ENCODE peak calls at places on chromosome 16, in eight cellular contexts. One of them, this sample, is unnamed.

GRCh38 chr16:74213372-74213771 is 83.2 kb upstream of the PSMD7 start:
- DNase-seq in heart right ventricle: no peak
- DNase-seq in A673: no peak
- DNase-seq in NCI-H82: no peak
- DNase-seq in HEK293T: no peak
- DNase-seq in activated naive CD8-positive, alpha-beta T cell treated with anti-CD3 and anti-CD28 coated beads for 36 hours: no peak
- DNase-seq in NCI-H1436 treated with DMSO at 0.1 percent for 48 hours: no peak
- DNase-seq in GM04504: no peak
- DNase-seq in this sample: no peak

GRCh38 chr16:87006021-87006420 is 311.2 kb downstream of the C16orf95 start:
- DNase-seq in heart right ventricle: no peak
- DNase-seq in A673: no peak
- DNase-seq in NCI-H82: no peak
- DNase-seq in HEK293T: no peak
- DNase-seq in activated naive CD8-positive, alpha-beta T cell treated with anti-CD3 and anti-CD28 coated beads for 36 hours: no peak
- DNase-seq in NCI-H1436 treated with DMSO at 0.1 percent for 48 hours: no peak
- DNase-seq in GM04504: no peak
- DNase-seq in this sample: no peak

GRCh38 chr16:88531931-88532433 is 38.2 kb upstream of the ZC3H18 start:
- DNase-seq in heart right ventricle: no peak
- DNase-seq in A673: no peak
- DNase-seq in NCI-H82: no peak
- DNase-seq in HEK293T: no peak
- DNase-seq in activated naive CD8-positive, alpha-beta T cell treated with anti-CD3 and anti-CD28 coated beads for 36 hours: no peak
- DNase-seq in NCI-H1436 treated with DMSO at 0.1 percent for 48 hours: no peak
- DNase-seq in GM04504: no peak
- DNase-seq in this sample: no peak

GRCh38 chr16:50640391-50640790 is 40.7 kb downstream of the SNX20 start:
- DNase-seq in heart right ventricle: no peak
- DNase-seq in A673: no peak
- DNase-seq in NCI-H82: no peak
- DNase-seq in HEK293T: no peak
- DNase-seq in activated naive CD8-positive, alpha-beta T cell treated with anti-CD3 and anti-CD28 coated beads for 36 hours: no peak
- DNase-seq in NCI-H1436 treated with DMSO at 0.1 percent for 48 hours: no peak
- DNase-seq in GM04504: no peak
- DNase-seq in this sample: no peak

GRCh38 chr16:12201863-12202262 is 225.3 kb downstream of the SNX29 start:
- DNase-seq in heart right ventricle: no peak
- DNase-seq in A673: no peak
- DNase-seq in NCI-H82: no peak
- DNase-seq in HEK293T: no peak
- DNase-seq in activated naive CD8-positive, alpha-beta T cell treated with anti-CD3 and anti-CD28 coated beads for 36 hours: no peak
- DNase-seq in NCI-H1436 treated with DMSO at 0.1 percent for 48 hours: no peak
- DNase-seq in GM04504: no peak
- DNase-seq in this sample: no peak

GRCh38 chr16:56861756-56862155 is 3.3 kb upstream of the SLC12A3 start:
- DNase-seq in heart right ventricle: no peak
- DNase-seq in A673: no peak
- DNase-seq in NCI-H82: peak
- DNase-seq in HEK293T: no peak
- DNase-seq in activated naive CD8-positive, alpha-beta T cell treated with anti-CD3 and anti-CD28 coated beads for 36 hours: no peak
- DNase-seq in NCI-H1436 treated with DMSO at 0.1 percent for 48 hours: no peak
- DNase-seq in GM04504: no peak
- DNase-seq in this sample: no peak

GRCh38 chr16:74035816-74036215 is 260.8 kb upstream of the PSMD7 start:
- DNase-seq in heart right ventricle: no peak
- DNase-seq in A673: peak
- DNase-seq in NCI-H82: peak
- DNase-seq in HEK293T: peak
- DNase-seq in activated naive CD8-positive, alpha-beta T cell treated with anti-CD3 and anti-CD28 coated beads for 36 hours: no peak
- DNase-seq in NCI-H1436 treated with DMSO at 0.1 percent for 48 hours: no peak
- DNase-seq in GM04504: no peak
- DNase-seq in this sample: peak

GRCh38 chr16:85613609-85614337 is 651 bp downstream of the GSE1 start:
- DNase-seq in heart right ventricle: peak
- DNase-seq in A673: peak
- DNase-seq in NCI-H82: peak
- DNase-seq in HEK293T: peak
- DNase-seq in activated naive CD8-positive, alpha-beta T cell treated with anti-CD3 and anti-CD28 coated beads for 36 hours: peak
- DNase-seq in NCI-H1436 treated with DMSO at 0.1 percent for 48 hours: peak
- DNase-seq in GM04504: no peak
- DNase-seq in this sample: no peak

GRCh38 chr16:69260019-69260418 is 51.1 kb upstream of the VPS4A start:
- DNase-seq in heart right ventricle: no peak
- DNase-seq in A673: no peak
- DNase-seq in NCI-H82: no peak
- DNase-seq in HEK293T: no peak
- DNase-seq in activated naive CD8-positive, alpha-beta T cell treated with anti-CD3 and anti-CD28 coated beads for 36 hours: no peak
- DNase-seq in NCI-H1436 treated with DMSO at 0.1 percent for 48 hours: no peak
- DNase-seq in GM04504: no peak
- DNase-seq in this sample: no peak

GRCh38 chr16:3999479-3999868 is 116.8 kb downstream of the ADCY9 start:
- DNase-seq in heart right ventricle: peak
- DNase-seq in A673: peak
- DNase-seq in NCI-H82: peak
- DNase-seq in HEK293T: peak
- DNase-seq in activated naive CD8-positive, alpha-beta T cell treated with anti-CD3 and anti-CD28 coated beads for 36 hours: no peak
- DNase-seq in NCI-H1436 treated with DMSO at 0.1 percent for 48 hours: no peak
- DNase-seq in GM04504: peak
- DNase-seq in this sample: peak

GRCh38 chr16:8634991-8635736 is 13.7 kb downstream of the METTL22 start:
- DNase-seq in heart right ventricle: no peak
- DNase-seq in A673: peak
- DNase-seq in NCI-H82: peak
- DNase-seq in HEK293T: peak
- DNase-seq in activated naive CD8-positive, alpha-beta T cell treated with anti-CD3 and anti-CD28 coated beads for 36 hours: no peak
- DNase-seq in NCI-H1436 treated with DMSO at 0.1 percent for 48 hours: no peak
- DNase-seq in GM04504: no peak
- DNase-seq in this sample: no peak

GRCh38 chr16:15880434-15880833 is 8.0 kb downstream of the CEP20 start:
- DNase-seq in heart right ventricle: no peak
- DNase-seq in A673: no peak
- DNase-seq in NCI-H82: no peak
- DNase-seq in HEK293T: no peak
- DNase-seq in activated naive CD8-positive, alpha-beta T cell treated with anti-CD3 and anti-CD28 coated beads for 36 hours: no peak
- DNase-seq in NCI-H1436 treated with DMSO at 0.1 percent for 48 hours: no peak
- DNase-seq in GM04504: no peak
- DNase-seq in this sample: no peak

GRCh38 chr16:28482026-28482425 is 9.8 kb downstream of the CLN3 start:
- DNase-seq in heart right ventricle: no peak
- DNase-seq in A673: no peak
- DNase-seq in NCI-H82: no peak
- DNase-seq in HEK293T: no peak
- DNase-seq in activated naive CD8-positive, alpha-beta T cell treated with anti-CD3 and anti-CD28 coated beads for 36 hours: no peak
- DNase-seq in NCI-H1436 treated with DMSO at 0.1 percent for 48 hours: no peak
- DNase-seq in GM04504: no peak
- DNase-seq in this sample: no peak

GRCh38 chr16:89484923-89485679 is 5.3 kb downstream of the ANKRD11 start:
- DNase-seq in heart right ventricle: no peak
- DNase-seq in A673: no peak
- DNase-seq in NCI-H82: peak
- DNase-seq in HEK293T: no peak
- DNase-seq in activated naive CD8-positive, alpha-beta T cell treated with anti-CD3 and anti-CD28 coated beads for 36 hours: peak
- DNase-seq in NCI-H1436 treated with DMSO at 0.1 percent for 48 hours: no peak
- DNase-seq in GM04504: no peak
- DNase-seq in this sample: no peak

GRCh38 chr16:72066747-72067146 is 3.7 kb downstream of the HPR start:
- DNase-seq in heart right ventricle: peak
- DNase-seq in A673: peak
- DNase-seq in NCI-H82: peak
- DNase-seq in HEK293T: peak
- DNase-seq in activated naive CD8-positive, alpha-beta T cell treated with anti-CD3 and anti-CD28 coated beads for 36 hours: no peak
- DNase-seq in NCI-H1436 treated with DMSO at 0.1 percent for 48 hours: no peak
- DNase-seq in GM04504: peak
- DNase-seq in this sample: peak

GRCh38 chr16:29804455-29805231 is 1.7 kb upstream of the MAZ start:
- DNase-seq in heart right ventricle: peak
- DNase-seq in A673: peak
- DNase-seq in NCI-H82: peak
- DNase-seq in HEK293T: no peak
- DNase-seq in activated naive CD8-positive, alpha-beta T cell treated with anti-CD3 and anti-CD28 coated beads for 36 hours: no peak
- DNase-seq in NCI-H1436 treated with DMSO at 0.1 percent for 48 hours: no peak
- DNase-seq in GM04504: no peak
- DNase-seq in this sample: no peak

GRCh38 chr16:67298277-67298676 is 18.9 kb downstream of the PLEKHG4 start:
- DNase-seq in heart right ventricle: no peak
- DNase-seq in A673: no peak
- DNase-seq in NCI-H82: no peak
- DNase-seq in HEK293T: no peak
- DNase-seq in activated naive CD8-positive, alpha-beta T cell treated with anti-CD3 and anti-CD28 coated beads for 36 hours: no peak
- DNase-seq in NCI-H1436 treated with DMSO at 0.1 percent for 48 hours: no peak
- DNase-seq in GM04504: no peak
- DNase-seq in this sample: no peak

GRCh38 chr16:75312875-75313274 is 61.5 kb upstream of the BCAR1 start:
- DNase-seq in heart right ventricle: no peak
- DNase-seq in A673: no peak
- DNase-seq in NCI-H82: no peak
- DNase-seq in HEK293T: no peak
- DNase-seq in activated naive CD8-positive, alpha-beta T cell treated with anti-CD3 and anti-CD28 coated beads for 36 hours: no peak
- DNase-seq in NCI-H1436 treated with DMSO at 0.1 percent for 48 hours: no peak
- DNase-seq in GM04504: no peak
- DNase-seq in this sample: no peak

GRCh38 chr16:53147500-53148065 is 92.8 kb downstream of the CHD9 start:
- DNase-seq in heart right ventricle: no peak
- DNase-seq in A673: no peak
- DNase-seq in NCI-H82: no peak
- DNase-seq in HEK293T: no peak
- DNase-seq in activated naive CD8-positive, alpha-beta T cell treated with anti-CD3 and anti-CD28 coated beads for 36 hours: no peak
- DNase-seq in NCI-H1436 treated with DMSO at 0.1 percent for 48 hours: no peak
- DNase-seq in GM04504: no peak
- DNase-seq in this sample: no peak

GRCh38 chr16:81774348-81774747 is 4.7 kb upstream of the PLCG2 start:
- DNase-seq in heart right ventricle: peak
- DNase-seq in A673: no peak
- DNase-seq in NCI-H82: no peak
- DNase-seq in HEK293T: no peak
- DNase-seq in activated naive CD8-positive, alpha-beta T cell treated with anti-CD3 and anti-CD28 coated beads for 36 hours: no peak
- DNase-seq in NCI-H1436 treated with DMSO at 0.1 percent for 48 hours: no peak
- DNase-seq in GM04504: no peak
- DNase-seq in this sample: no peak

GRCh38 chr16:590165-590874 is 454 bp downstream of the RAB40C start:
- DNase-seq in heart right ventricle: no peak
- DNase-seq in A673: peak
- DNase-seq in NCI-H82: no peak
- DNase-seq in HEK293T: no peak
- DNase-seq in activated naive CD8-positive, alpha-beta T cell treated with anti-CD3 and anti-CD28 coated beads for 36 hours: no peak
- DNase-seq in NCI-H1436 treated with DMSO at 0.1 percent for 48 hours: no peak
- DNase-seq in GM04504: no peak
- DNase-seq in this sample: peak

GRCh38 chr16:50584033-50584722 is 36.0 kb downstream of the NKD1 start:
- DNase-seq in heart right ventricle: no peak
- DNase-seq in A673: no peak
- DNase-seq in NCI-H82: no peak
- DNase-seq in HEK293T: no peak
- DNase-seq in activated naive CD8-positive, alpha-beta T cell treated with anti-CD3 and anti-CD28 coated beads for 36 hours: no peak
- DNase-seq in NCI-H1436 treated with DMSO at 0.1 percent for 48 hours: no peak
- DNase-seq in GM04504: no peak
- DNase-seq in this sample: no peak

GRCh38 chr16:58021661-58022551 is 3.6 kb upstream of the MMP15 start:
- DNase-seq in heart right ventricle: no peak
- DNase-seq in A673: no peak
- DNase-seq in NCI-H82: no peak
- DNase-seq in HEK293T: no peak
- DNase-seq in activated naive CD8-positive, alpha-beta T cell treated with anti-CD3 and anti-CD28 coated beads for 36 hours: no peak
- DNase-seq in NCI-H1436 treated with DMSO at 0.1 percent for 48 hours: no peak
- DNase-seq in GM04504: no peak
- DNase-seq in this sample: no peak

GRCh38 chr16:77897038-77897437 is 108.7 kb downstream of the VAT1L start:
- DNase-seq in heart right ventricle: no peak
- DNase-seq in A673: no peak
- DNase-seq in NCI-H82: no peak
- DNase-seq in HEK293T: no peak
- DNase-seq in activated naive CD8-positive, alpha-beta T cell treated with anti-CD3 and anti-CD28 coated beads for 36 hours: no peak
- DNase-seq in NCI-H1436 treated with DMSO at 0.1 percent for 48 hours: no peak
- DNase-seq in GM04504: peak
- DNase-seq in this sample: no peak

GRCh38 chr16:66551362-66551761 is 1.0 kb upstream of the CKLF start:
- DNase-seq in heart right ventricle: no peak
- DNase-seq in A673: peak
- DNase-seq in NCI-H82: peak
- DNase-seq in HEK293T: peak
- DNase-seq in activated naive CD8-positive, alpha-beta T cell treated with anti-CD3 and anti-CD28 coated beads for 36 hours: peak
- DNase-seq in NCI-H1436 treated with DMSO at 0.1 percent for 48 hours: peak
- DNase-seq in GM04504: no peak
- DNase-seq in this sample: peak

GRCh38 chr16:80791411-80791810 is 13.0 kb downstream of the CDYL2 start:
- DNase-seq in heart right ventricle: no peak
- DNase-seq in A673: no peak
- DNase-seq in NCI-H82: no peak
- DNase-seq in HEK293T: no peak
- DNase-seq in activated naive CD8-positive, alpha-beta T cell treated with anti-CD3 and anti-CD28 coated beads for 36 hours: no peak
- DNase-seq in NCI-H1436 treated with DMSO at 0.1 percent for 48 hours: no peak
- DNase-seq in GM04504: no peak
- DNase-seq in this sample: no peak

GRCh38 chr16:48580925-48581500 is 29.0 kb downstream of the N4BP1 start:
- DNase-seq in heart right ventricle: no peak
- DNase-seq in A673: no peak
- DNase-seq in NCI-H82: no peak
- DNase-seq in HEK293T: no peak
- DNase-seq in activated naive CD8-positive, alpha-beta T cell treated with anti-CD3 and anti-CD28 coated beads for 36 hours: no peak
- DNase-seq in NCI-H1436 treated with DMSO at 0.1 percent for 48 hours: no peak
- DNase-seq in GM04504: no peak
- DNase-seq in this sample: no peak

GRCh38 chr16:19559242-19559910 is 3.9 kb downstream of the VPS35L start:
- DNase-seq in heart right ventricle: peak
- DNase-seq in A673: peak
- DNase-seq in NCI-H82: peak
- DNase-seq in HEK293T: peak
- DNase-seq in activated naive CD8-positive, alpha-beta T cell treated with anti-CD3 and anti-CD28 coated beads for 36 hours: no peak
- DNase-seq in NCI-H1436 treated with DMSO at 0.1 percent for 48 hours: no peak
- DNase-seq in GM04504: peak
- DNase-seq in this sample: peak

GRCh38 chr16:86563489-86564345 is 2.9 kb upstream of the FOXC2 start:
- DNase-seq in heart right ventricle: peak
- DNase-seq in A673: peak
- DNase-seq in NCI-H82: peak
- DNase-seq in HEK293T: peak
- DNase-seq in activated naive CD8-positive, alpha-beta T cell treated with anti-CD3 and anti-CD28 coated beads for 36 hours: peak
- DNase-seq in NCI-H1436 treated with DMSO at 0.1 percent for 48 hours: peak
- DNase-seq in GM04504: peak
- DNase-seq in this sample: peak

GRCh38 chr16:66524601-66525164 is 25.2 kb downstream of the TK2 start:
- DNase-seq in heart right ventricle: no peak
- DNase-seq in A673: no peak
- DNase-seq in NCI-H82: no peak
- DNase-seq in HEK293T: no peak
- DNase-seq in activated naive CD8-positive, alpha-beta T cell treated with anti-CD3 and anti-CD28 coated beads for 36 hours: peak
- DNase-seq in NCI-H1436 treated with DMSO at 0.1 percent for 48 hours: no peak
- DNase-seq in GM04504: no peak
- DNase-seq in this sample: no peak

GRCh38 chr16:57626420-57627170 is 1.8 kb upstream of the ADGRG1 start:
- DNase-seq in heart right ventricle: no peak
- DNase-seq in A673: no peak
- DNase-seq in NCI-H82: peak
- DNase-seq in HEK293T: no peak
- DNase-seq in activated naive CD8-positive, alpha-beta T cell treated with anti-CD3 and anti-CD28 coated beads for 36 hours: no peak
- DNase-seq in NCI-H1436 treated with DMSO at 0.1 percent for 48 hours: no peak
- DNase-seq in GM04504: no peak
- DNase-seq in this sample: no peak

GRCh38 chr16:50821586-50821985 is 79.7 kb downstream of the CYLD start:
- DNase-seq in heart right ventricle: no peak
- DNase-seq in A673: peak
- DNase-seq in NCI-H82: no peak
- DNase-seq in HEK293T: no peak
- DNase-seq in activated naive CD8-positive, alpha-beta T cell treated with anti-CD3 and anti-CD28 coated beads for 36 hours: no peak
- DNase-seq in NCI-H1436 treated with DMSO at 0.1 percent for 48 hours: no peak
- DNase-seq in GM04504: no peak
- DNase-seq in this sample: no peak

GRCh38 chr16:31502981-31503380 is 5.2 kb downstream of the RUSF1 start:
- DNase-seq in heart right ventricle: no peak
- DNase-seq in A673: no peak
- DNase-seq in NCI-H82: no peak
- DNase-seq in HEK293T: no peak
- DNase-seq in activated naive CD8-positive, alpha-beta T cell treated with anti-CD3 and anti-CD28 coated beads for 36 hours: no peak
- DNase-seq in NCI-H1436 treated with DMSO at 0.1 percent for 48 hours: no peak
- DNase-seq in GM04504: peak
- DNase-seq in this sample: no peak

GRCh38 chr16:87263418-87264052 is 53.7 kb downstream of the C16orf95 start:
- DNase-seq in heart right ventricle: no peak
- DNase-seq in A673: no peak
- DNase-seq in NCI-H82: no peak
- DNase-seq in HEK293T: no peak
- DNase-seq in activated naive CD8-positive, alpha-beta T cell treated with anti-CD3 and anti-CD28 coated beads for 36 hours: no peak
- DNase-seq in NCI-H1436 treated with DMSO at 0.1 percent for 48 hours: no peak
- DNase-seq in GM04504: no peak
- DNase-seq in this sample: no peak